ENCODE peak calls at places on chromosomes 6 and 20, in six cellular contexts. V is endodermal cell, F is T-cell, S is stromal cell of bone marrow, J is ureter, N is AG04449. D is an unnamed sample.

GRCh38 chr20:63298731-63299312 is 5.8 kb downstream of the COL20A1 start:
- DNase-seq in V (no peak), F (no peak), S (no peak), J (no peak), N (no peak), D (no peak)

GRCh38 chr20:21361266-21361665 is 36.1 kb downstream of the NKX2-4 start:
- DNase-seq in V (no peak), F (no peak), S (no peak), J (no peak), N (no peak), D (no peak)

GRCh38 chr6:162533009-162533400 is 194.6 kb downstream of the PRKN start:
- DNase-seq in V (no peak), F (no peak), S (no peak), J (no peak), N (no peak), D (no peak)

GRCh38 chr20:48209102-48209501 is 423.8 kb upstream of the SULF2 start:
- DNase-seq in V (no peak), F (no peak), S (no peak), J (no peak), N (no peak), D (no peak)

GRCh38 chr20:50041238-50041915 is 58.6 kb downstream of the SNAI1 start:
- DNase-seq in V (no peak), F (no peak), S (no peak), J (no peak), N (no peak), D (no peak)

GRCh38 chr20:34311118-34312023 is 8.2 kb upstream of the AHCY start:
- DNase-seq in V (peak; percentile 94), F (no peak), S (no peak), J (no peak), N (no peak), D (no peak)

GRCh38 chr6:170087946-170088348 is 202.9 kb downstream of the DLL1 start:
- DNase-seq in V (no peak), F (peak; percentile 27), S (no peak), J (no peak), N (no peak), D (no peak)

GRCh38 chr6:16688984-16689636 is 72.2 kb downstream of the ATXN1 start:
- DNase-seq in V (no peak), F (no peak), S (peak; percentile 68), J (no peak), N (peak; percentile 57), D (no peak)

GRCh38 chr20:14799671-14800070 is 462.3 kb upstream of the FLRT3 start:
- DNase-seq in V (no peak), F (no peak), S (no peak), J (no peak), N (no peak), D (no peak)

GRCh38 chr6:137044366-137045220 is at the start of gene IL20RA:
- DNase-seq in V (peak; percentile 81), F (no peak), S (no peak), J (peak; percentile 48), N (no peak), D (no peak)

GRCh38 chr6:167096991-167097390 is 25.9 kb upstream of the CCR6 start:
- DNase-seq in V (no peak), F (no peak), S (no peak), J (no peak), N (no peak), D (no peak)

GRCh38 chr6:28655164-28655563 is 129.5 kb downstream of the GPX5 start:
- DNase-seq in V (no peak), F (no peak), S (no peak), J (no peak), N (no peak), D (no peak)

GRCh38 chr6:112235956-112236355 is 18.4 kb downstream of the LAMA4 start:
- DNase-seq in V (no peak), F (peak; percentile 28), S (no peak), J (no peak), N (no peak), D (no peak)

GRCh38 chr6:137536104-137536773 is 42.0 kb upstream of the OLIG3 start:
- DNase-seq in V (no peak), F (no peak), S (no peak), J (no peak), N (no peak), D (no peak)

GRCh38 chr20:59723108-59723500 is 118.8 kb downstream of the PHACTR3 start:
- DNase-seq in V (no peak), F (no peak), S (no peak), J (no peak), N (no peak), D (no peak)

GRCh38 chr6:16683524-16684194 is 77.6 kb downstream of the ATXN1 start:
- DNase-seq in V (no peak), F (no peak), S (peak; percentile 67), J (peak; percentile 56), N (no peak), D (no peak)

GRCh38 chr6:128724738-128725137 is 158.2 kb upstream of the LAMA2 start:
- DNase-seq in V (no peak), F (no peak), S (no peak), J (no peak), N (no peak), D (no peak)

GRCh38 chr6:39124114-39124513 is 9.1 kb upstream of the SAYSD1 start:
- DNase-seq in V (no peak), F (no peak), S (no peak), J (no peak), N (no peak), D (no peak)

GRCh38 chr6:122692175-122692598 is 82.0 kb downstream of the PKIB start:
- DNase-seq in V (no peak), F (no peak), S (peak; percentile 66), J (no peak), N (peak; percentile 80), D (no peak)

GRCh38 chr6:29995346-29995777 is 53.0 kb downstream of the HLA-A start:
- DNase-seq in V (peak; percentile 24), F (no peak), S (peak; percentile 41), J (peak; percentile 17), N (no peak), D (no peak)

GRCh38 chr6:56977192-56977591 is 22.3 kb downstream of the BEND6 start:
- DNase-seq in V (no peak), F (no peak), S (no peak), J (no peak), N (no peak), D (no peak)

GRCh38 chr6:170091639-170092579 is 199.0 kb downstream of the DLL1 start:
- DNase-seq in V (no peak), F (no peak), S (no peak), J (peak; percentile 13), N (no peak), D (no peak)

GRCh38 chr20:44176833-44177533 is 10.0 kb downstream of the JPH2 start:
- DNase-seq in V (no peak), F (no peak), S (no peak), J (peak; percentile 65), N (no peak), D (no peak)

GRCh38 chr6:12010635-12011275 is 1.4 kb upstream of the HIVEP1 start:
- DNase-seq in V (peak; percentile 91), F (no peak), S (no peak), J (peak; percentile 71), N (no peak), D (no peak)

GRCh38 chr6:169970306-169970988 is 219.0 kb downstream of the ERMARD start:
- DNase-seq in V (peak; percentile 46), F (no peak), S (no peak), J (peak; percentile 35), N (no peak), D (no peak)

GRCh38 chr20:58150772-58151171 is 77.7 kb downstream of the ANKRD60 start:
- DNase-seq in V (peak; percentile 87), F (no peak), S (no peak), J (no peak), N (no peak), D (no peak)

GRCh38 chr6:145332001-145332400 is 403.3 kb downstream of the EPM2A start:
- DNase-seq in V (no peak), F (no peak), S (no peak), J (no peak), N (no peak), D (no peak)

GRCh38 chr20:24469116-24470030 is at the start of gene SYNDIG1:
- DNase-seq in V (peak; percentile 90), F (no peak), S (no peak), J (no peak), N (no peak), D (no peak)

GRCh38 chr6:158503222-158503621 is 56.7 kb upstream of the TMEM181 start:
- DNase-seq in V (peak; percentile 35), F (no peak), S (no peak), J (peak; percentile 33), N (no peak), D (no peak)

GRCh38 chr20:51447097-51447764 is 95.3 kb downstream of the NFATC2 start:
- DNase-seq in V (no peak), F (no peak), S (peak; percentile 94), J (no peak), N (peak; percentile 86), D (peak; percentile 100)

GRCh38 chr20:7392551-7392950 is 547.7 kb downstream of the HAO1 start:
- DNase-seq in V (no peak), F (no peak), S (no peak), J (no peak), N (no peak), D (no peak)

GRCh38 chr6:126077810-126078791 is 91.8 kb downstream of the TRMT11 start:
- DNase-seq in V (no peak), F (no peak), S (no peak), J (no peak), N (no peak), D (no peak)

GRCh38 chr6:165487347-165487746 is 175.7 kb downstream of the PDE10A start:
- DNase-seq in V (no peak), F (no peak), S (no peak), J (no peak), N (no peak), D (no peak)

D was measured in HS-5.